ENCODE peak calls at places on chromosome 2, in nine cellular contexts. S is ELR, E is NCI-H146, K is thoracic aorta, U is nucleus accumbens, Y is HTR-8/SVneo, B is germinal center, R is LoVo, I is fibroblast of the conjunctiva. C is an unnamed sample.

GRCh38 chr2:33848486-33848885 is 249.4 kb upstream of the FAM98A start:
- DNase-seq in Y (peak), U (no peak), R (no peak), S (peak), I (peak), B (no peak), E (no peak), K (no peak), C (no peak)

GRCh38 chr2:219495531-219496122 is 3.1 kb upstream of the GMPPA start:
- DNase-seq in K (no peak), B (peak), I (peak), E (peak), R (peak), Y (peak), S (peak), U (peak), C (peak)

GRCh38 chr2:3492951-3493609 is 26.3 kb downstream of the ADI1 start:
- DNase-seq in Y (no peak), E (no peak), U (no peak), S (peak), R (no peak), K (peak), I (peak), B (no peak), C (peak)

GRCh38 chr2:61117534-61117933 is 44.5 kb upstream of the C2orf74 start:
- DNase-seq in E (no peak), B (no peak), R (peak), Y (no peak), I (no peak), K (no peak), S (peak), U (no peak), C (no peak)

GRCh38 chr2:112767693-112768380 is 3.4 kb upstream of the CKAP2L start:
- DNase-seq in B (no peak), R (peak), I (no peak), S (peak), U (no peak), E (no peak), K (no peak), Y (no peak), C (no peak)

GRCh38 chr2:24359701-24360049 is 661 bp downstream of the ITSN2 start:
- DNase-seq in U (no peak), K (no peak), R (no peak), E (peak), B (peak), I (no peak), Y (peak), S (peak), C (no peak)

GRCh38 chr2:27314709-27315108 is 6.5 kb upstream of the UCN start:
- DNase-seq in R (no peak), B (no peak), Y (no peak), S (no peak), U (no peak), K (no peak), I (no peak), E (no peak), C (no peak)

GRCh38 chr2:173075781-173076556 is at the start of gene MAP3K20:
- DNase-seq in R (peak), E (peak), U (peak), I (peak), B (peak), Y (no peak), S (peak), K (peak), C (peak)

GRCh38 chr2:240647503-240648154 is 22.3 kb downstream of the GPR35 start:
- DNase-seq in S (no peak), B (no peak), I (no peak), U (no peak), K (no peak), E (no peak), R (no peak), Y (no peak), C (no peak)

GRCh38 chr2:108575132-108575966 is 41.1 kb downstream of the LIMS1 start:
- DNase-seq in E (no peak), U (no peak), R (no peak), I (peak), K (no peak), S (peak), Y (peak), B (no peak), C (no peak)

GRCh38 chr2:132424526-132425121 is 8.0 kb downstream of the GPR39 start:
- DNase-seq in U (no peak), R (no peak), Y (no peak), S (no peak), B (no peak), I (peak), E (no peak), K (no peak), C (peak)

GRCh38 chr2:108240966-108241365 is 1.2 kb downstream of the SULT1C3 start:
- DNase-seq in Y (no peak), E (no peak), U (no peak), I (no peak), S (no peak), B (no peak), K (no peak), R (peak), C (no peak)

GRCh38 chr2:154189963-154190362 is 318.2 kb downstream of the GALNT13 start:
- DNase-seq in I (no peak), U (no peak), S (no peak), E (peak), K (no peak), B (no peak), Y (no peak), R (no peak), C (no peak)

GRCh38 chr2:237921967-237922492 is 44.8 kb upstream of the UBE2F start:
- DNase-seq in B (no peak), Y (no peak), I (no peak), E (no peak), U (no peak), S (no peak), K (no peak), R (no peak), C (no peak)

GRCh38 chr2:220985561-220985960 is 586.5 kb downstream of the EPHA4 start:
- DNase-seq in Y (no peak), U (no peak), B (no peak), K (no peak), I (no peak), R (no peak), E (no peak), S (no peak), C (no peak)

GRCh38 chr2:19872302-19872701 is 29.5 kb downstream of the TTC32 start:
- DNase-seq in U (no peak), E (no peak), B (no peak), R (no peak), K (no peak), Y (no peak), S (no peak), I (no peak), C (no peak)

GRCh38 chr2:25699206-25699605 is 25.8 kb upstream of the DTNB start:
- DNase-seq in S (no peak), R (no peak), U (no peak), B (no peak), Y (no peak), I (no peak), E (peak), K (no peak), C (no peak)

GRCh38 chr2:40279001-40279400 is 172.9 kb downstream of the SLC8A1 start:
- DNase-seq in Y (no peak), E (no peak), K (no peak), U (no peak), I (no peak), R (no peak), B (no peak), S (peak), C (no peak)

GRCh38 chr2:124281556-124281955 is 256.5 kb downstream of the CNTNAP5 start:
- DNase-seq in I (no peak), S (no peak), K (no peak), E (no peak), U (no peak), R (no peak), Y (no peak), B (no peak), C (no peak)

GRCh38 chr2:98269274-98269673 is 77.0 kb upstream of the CNGA3 start:
- DNase-seq in K (no peak), I (peak), R (peak), B (peak), S (peak), Y (peak), U (no peak), E (peak), C (peak)

GRCh38 chr2:212945526-212945925 is 205.9 kb downstream of the IKZF2 start:
- DNase-seq in U (no peak), E (no peak), B (no peak), R (no peak), K (no peak), Y (no peak), S (no peak), I (no peak), C (no peak)

GRCh38 chr2:168185583-168186274 is 61.7 kb downstream of the STK39 start:
- DNase-seq in S (peak), U (no peak), I (no peak), K (no peak), R (no peak), E (peak), B (no peak), Y (no peak), C (peak)

GRCh38 chr2:62455957-62456692 is 49.9 kb downstream of the TMEM17 start:
- DNase-seq in Y (no peak), I (no peak), K (no peak), U (no peak), E (no peak), B (no peak), R (no peak), S (no peak), C (no peak)

GRCh38 chr2:21599417-21599816 is 475.6 kb downstream of the TDRD15 start:
- DNase-seq in Y (no peak), U (no peak), S (no peak), E (no peak), I (no peak), R (no peak), K (no peak), B (no peak), C (no peak)

C was measured in HepG2.